ENCODE peak calls at places on chromosome 16, in ten cellular contexts. Y, K, Q, J, C, E, O, B, V and A are unnamed samples.

GRCh38 chr16:3819175-3819527 is 61.4 kb downstream of the CREBBP start:
- DNase-seq in Y (no peak), K (no peak), Q (no peak), J (no peak), C (no peak), E (no peak), O (no peak), B (no peak), V (no peak), A (no peak)

GRCh38 chr16:9650284-9650683 is 531.9 kb downstream of the GRIN2A start:
- DNase-seq in Y (no peak), K (no peak), Q (no peak), J (no peak), C (no peak), E (no peak), O (no peak), B (no peak), V (no peak), A (no peak)

GRCh38 chr16:89890886-89891657 is 17.7 kb downstream of the TCF25 start:
- DNase-seq in Y (no peak), K (no peak), Q (no peak), J (no peak), C (peak), E (no peak), O (no peak), B (no peak), V (no peak), A (no peak)

GRCh38 chr16:4517812-4518211 is 20.8 kb downstream of the CDIP1 start:
- DNase-seq in Y (peak), K (no peak), Q (no peak), J (no peak), C (no peak), E (peak), O (peak), B (no peak), V (no peak), A (peak)

GRCh38 chr16:64181526-64181925 is 940.3 kb downstream of the CDH11 start:
- DNase-seq in Y (no peak), K (no peak), Q (no peak), J (no peak), C (no peak), E (no peak), O (no peak), B (no peak), V (no peak), A (no peak)

GRCh38 chr16:10608687-10609409 is 28.4 kb upstream of the EMP2 start:
- DNase-seq in Y (peak), K (no peak), Q (peak), J (no peak), C (no peak), E (no peak), O (no peak), B (peak), V (no peak), A (no peak)

GRCh38 chr16:30348929-30349328 is 6.2 kb downstream of the CD2BP2 start:
- DNase-seq in Y (no peak), K (no peak), Q (no peak), J (no peak), C (no peak), E (no peak), O (no peak), B (no peak), V (no peak), A (no peak)

GRCh38 chr16:19127674-19128131 is 13.9 kb downstream of the ITPRIPL2 start:
- DNase-seq in Y (no peak), K (no peak), Q (no peak), J (no peak), C (no peak), E (no peak), O (no peak), B (no peak), V (no peak), A (no peak)

GRCh38 chr16:70772493-70772892 is 28.5 kb downstream of the VAC14 start:
- DNase-seq in Y (peak), K (no peak), Q (no peak), J (no peak), C (no peak), E (peak), O (peak), B (no peak), V (no peak), A (no peak)

GRCh38 chr16:1761751-1762150 is 9.6 kb downstream of the NME3 start:
- DNase-seq in Y (no peak), K (no peak), Q (no peak), J (no peak), C (no peak), E (no peak), O (no peak), B (no peak), V (no peak), A (no peak)

GRCh38 chr16:74793571-74793970 is 19.0 kb upstream of the FA2H start:
- DNase-seq in Y (no peak), K (no peak), Q (no peak), J (no peak), C (no peak), E (no peak), O (no peak), B (no peak), V (no peak), A (no peak)

GRCh38 chr16:79988721-79989220 is 388.2 kb upstream of the MAF start:
- DNase-seq in Y (no peak), K (no peak), Q (no peak), J (no peak), C (no peak), E (no peak), O (no peak), B (no peak), V (no peak), A (no peak)

GRCh38 chr16:50093607-50094570 is 28.1 kb downstream of the HEATR3 start:
- DNase-seq in Y (peak), K (no peak), Q (peak), J (peak), C (peak), E (no peak), O (no peak), B (no peak), V (peak), A (peak)

GRCh38 chr16:28504707-28505404 is 1.8 kb downstream of the IL27 start:
- DNase-seq in Y (no peak), K (no peak), Q (no peak), J (no peak), C (no peak), E (no peak), O (no peak), B (peak), V (no peak), A (no peak)

GRCh38 chr16:28623172-28623711 is 13.4 kb upstream of the SULT1A1 start:
- DNase-seq in Y (peak), K (peak), Q (no peak), J (peak), C (peak), E (no peak), O (no peak), B (peak), V (peak), A (peak)

GRCh38 chr16:4664538-4665418 is 28.6 kb upstream of the NUDT16L1 start:
- DNase-seq in Y (no peak), K (peak), Q (no peak), J (peak), C (peak), E (peak), O (no peak), B (peak), V (peak), A (peak)

GRCh38 chr16:88685156-88686061 is 898 bp downstream of the SNAI3 start:
- DNase-seq in Y (peak), K (peak), Q (no peak), J (no peak), C (peak), E (no peak), O (peak), B (no peak), V (peak), A (peak)

GRCh38 chr16:87608400-87608985 is 6.2 kb downstream of the JPH3 start:
- DNase-seq in Y (peak), K (peak), Q (no peak), J (peak), C (peak), E (peak), O (peak), B (no peak), V (peak), A (peak)

GRCh38 chr16:67943619-67944503 is at the start of gene LCAT:
- DNase-seq in Y (no peak), K (no peak), Q (no peak), J (peak), C (peak), E (peak), O (no peak), B (no peak), V (no peak), A (no peak)

GRCh38 chr16:85173077-85173980 is 61.1 kb upstream of the CIBAR2 start:
- DNase-seq in Y (peak), K (no peak), Q (peak), J (no peak), C (peak), E (peak), O (peak), B (no peak), V (no peak), A (no peak)

GRCh38 chr16:5006348-5007193 is 27.2 kb downstream of the NAGPA start:
- DNase-seq in Y (no peak), K (no peak), Q (no peak), J (no peak), C (no peak), E (no peak), O (no peak), B (no peak), V (no peak), A (peak)

GRCh38 chr16:25184771-25185170 is 32.0 kb upstream of the AQP8 start:
- DNase-seq in Y (peak), K (no peak), Q (no peak), J (no peak), C (no peak), E (no peak), O (no peak), B (no peak), V (no peak), A (no peak)

GRCh38 chr16:8505327-8505991 is 84.9 kb downstream of the TMEM114 start:
- DNase-seq in Y (no peak), K (peak), Q (no peak), J (no peak), C (no peak), E (no peak), O (no peak), B (no peak), V (no peak), A (peak)

GRCh38 chr16:28192811-28193529 is 18.8 kb downstream of the XPO6 start:
- DNase-seq in Y (no peak), K (no peak), Q (no peak), J (no peak), C (no peak), E (no peak), O (no peak), B (no peak), V (peak), A (peak)

GRCh38 chr16:71781741-71782140 is 26.9 kb downstream of the AP1G1 start:
- DNase-seq in Y (peak), K (no peak), Q (no peak), J (no peak), C (no peak), E (peak), O (peak), B (no peak), V (no peak), A (no peak)

GRCh38 chr16:72517154-72517553 is 345.2 kb upstream of the PMFBP1 start:
- DNase-seq in Y (no peak), K (no peak), Q (no peak), J (no peak), C (no peak), E (no peak), O (no peak), B (no peak), V (no peak), A (no peak)

GRCh38 chr16:89352091-89352681 is 134.7 kb downstream of the ZNF778 start:
- DNase-seq in Y (no peak), K (no peak), Q (no peak), J (no peak), C (no peak), E (no peak), O (no peak), B (no peak), V (no peak), A (no peak)

GRCh38 chr16:75114179-75114945 is 2.2 kb downstream of the LDHD start:
- DNase-seq in Y (no peak), K (no peak), Q (no peak), J (no peak), C (no peak), E (no peak), O (no peak), B (no peak), V (no peak), A (no peak)

GRCh38 chr16:74607967-74608356 is 1.0 kb upstream of the GLG1 start:
- DNase-seq in Y (peak), K (no peak), Q (no peak), J (no peak), C (no peak), E (no peak), O (no peak), B (no peak), V (no peak), A (no peak)

GRCh38 chr16:5041604-5042133 is 7.9 kb upstream of the NAGPA start:
- DNase-seq in Y (peak), K (no peak), Q (peak), J (no peak), C (no peak), E (peak), O (peak), B (no peak), V (no peak), A (no peak)

GRCh38 chr16:930511-930910 is 40.3 kb downstream of the LMF1 start:
- DNase-seq in Y (no peak), K (no peak), Q (no peak), J (no peak), C (no peak), E (no peak), O (no peak), B (no peak), V (no peak), A (no peak)

GRCh38 chr16:18800674-18801196 is 614 bp downstream of the ARL6IP1 start:
- DNase-seq in Y (peak), K (no peak), Q (no peak), J (no peak), C (no peak), E (peak), O (peak), B (no peak), V (no peak), A (peak)

GRCh38 chr16:86566966-86567700 is 504 bp downstream of the FOXC2 start:
- DNase-seq in Y (peak), K (no peak), Q (no peak), J (no peak), C (no peak), E (no peak), O (peak), B (no peak), V (no peak), A (no peak)

GRCh38 chr16:86305440-86305839 is 204.9 kb upstream of the FOXF1 start:
- DNase-seq in Y (no peak), K (no peak), Q (no peak), J (no peak), C (no peak), E (no peak), O (no peak), B (no peak), V (no peak), A (no peak)